ENCODE peak calls at places on chromosomes 12 and 14, in four cellular contexts. N is AG09319, J is NAMALWA, B is cerebellum. W is an unnamed sample.

GRCh38 chr12:123126294-123127144 is 24.4 kb downstream of the PITPNM2 start:
- DNase-seq in J (no peak), N (peak), B (no peak), W (no peak)

GRCh38 chr14:76261371-76261811 is 109.7 kb downstream of the GPATCH2L start:
- DNase-seq in N (no peak), B (no peak), J (no peak), W (no peak)

GRCh38 chr12:124567035-124567672 is at the start of gene NCOR2:
- DNase-seq in N (no peak), B (no peak), J (peak), W (peak)

GRCh38 chr14:94612174-94612573 is at the start of gene SERPINA3:
- DNase-seq in N (no peak), J (no peak), B (peak), W (no peak)

GRCh38 chr12:26077915-26078314 is 46.9 kb downstream of the BHLHE41 start:
- DNase-seq in J (no peak), N (no peak), B (no peak), W (no peak)

GRCh38 chr14:94598816-94599655 is 13.2 kb upstream of the SERPINA3 start:
- DNase-seq in J (no peak), N (peak), B (peak), W (no peak)

GRCh38 chr12:12376636-12377448 is 20.0 kb downstream of the BORCS5 start:
- DNase-seq in B (peak), N (peak), J (peak), W (peak)

GRCh38 chr14:104393199-104393897 is 186.2 kb upstream of the C14orf180 start:
- DNase-seq in B (no peak), N (no peak), J (no peak), W (peak)

GRCh38 chr14:68734231-68734732 is 58.6 kb downstream of the ZFP36L1 start:
- DNase-seq in N (no peak), J (no peak), B (no peak), W (no peak)

GRCh38 chr14:59359451-59360124 is 105.6 kb downstream of the GPR135 start:
- DNase-seq in J (peak), N (no peak), B (no peak), W (peak)

GRCh38 chr14:49303952-49304516 is 282.1 kb downstream of the RPS29 start:
- DNase-seq in N (no peak), B (peak), J (peak), W (peak)

GRCh38 chr12:71730936-71731335 is 23.7 kb upstream of the RAB21 start:
- DNase-seq in J (no peak), B (no peak), N (no peak), W (peak)

GRCh38 chr12:55927588-55928502 is at the start of gene PYM1:
- DNase-seq in J (peak), N (no peak), B (peak), W (peak)

GRCh38 chr14:84826349-84826748 is 703.6 kb upstream of the FLRT2 start:
- DNase-seq in J (no peak), N (no peak), B (no peak), W (no peak)

GRCh38 chr12:109544955-109545531 is 28.3 kb downstream of the MMAB start:
- DNase-seq in J (no peak), N (no peak), B (no peak), W (no peak)

GRCh38 chr14:98112211-98112780 is 1159.7 kb downstream of the BCL11B start:
- DNase-seq in J (no peak), B (no peak), N (no peak), W (no peak)

GRCh38 chr12:124752437-124753229 is 111.0 kb downstream of the SCARB1 start:
- DNase-seq in N (no peak), B (peak), J (no peak), W (peak)

GRCh38 chr14:54881235-54881760 is 21.3 kb downstream of the GCH1 start:
- DNase-seq in B (no peak), J (peak), N (no peak), W (peak)

GRCh38 chr12:15320881-15321280 is 1.4 kb upstream of the PTPRO start:
- DNase-seq in J (no peak), B (no peak), N (no peak), W (no peak)

GRCh38 chr14:62162998-62163589 is 400.9 kb downstream of the SNAPC1 start:
- DNase-seq in N (peak), B (peak), J (peak), W (peak)

GRCh38 chr12:76920182-76921014 is 41.6 kb upstream of the CSRP2 start:
- DNase-seq in B (no peak), N (no peak), J (no peak), W (no peak)

GRCh38 chr12:114993202-114993601 is 309.2 kb upstream of the TBX3 start:
- DNase-seq in J (no peak), B (no peak), N (no peak), W (no peak)

GRCh38 chr14:57609313-57609712 is 115.7 kb upstream of the CCDC198 start:
- DNase-seq in N (no peak), J (no peak), B (no peak), W (no peak)

GRCh38 chr12:109881752-109882151 is 1.4 kb upstream of the GLTP start:
- DNase-seq in B (no peak), J (no peak), N (no peak), W (no peak)

GRCh38 chr14:22883191-22883976 is at the start of gene REM2:
- DNase-seq in N (no peak), J (no peak), B (peak), W (no peak)

GRCh38 chr12:92702754-92703679 is at the start of gene PLEKHG7:
- DNase-seq in B (no peak), J (peak), N (no peak), W (peak)

GRCh38 chr12:63163542-63163941 is 12.5 kb upstream of the AVPR1A start:
- DNase-seq in B (no peak), J (no peak), N (no peak), W (no peak)

GRCh38 chr12:48029811-48030650 is 25.8 kb upstream of the COL2A1 start:
- DNase-seq in N (no peak), J (no peak), B (no peak), W (no peak)

GRCh38 chr14:99262977-99263448 is 9.0 kb downstream of the BCL11B start:
- DNase-seq in J (no peak), N (no peak), B (no peak), W (no peak)

GRCh38 chr12:25958254-25959068 is at the start of gene RASSF8:
- DNase-seq in B (peak), J (peak), N (peak), W (peak)

GRCh38 chr14:104221636-104222375 is 83.4 kb downstream of the KIF26A start:
- DNase-seq in J (no peak), B (no peak), N (no peak), W (no peak)

GRCh38 chr12:77888611-77889010 is 57.9 kb downstream of the NAV3 start:
- DNase-seq in N (no peak), B (no peak), J (no peak), W (no peak)

GRCh38 chr12:1013618-1014489 is 22.8 kb downstream of the ERC1 start:
- DNase-seq in N (no peak), J (no peak), B (no peak), W (no peak)

GRCh38 chr12:5768171-5768879 is 176.7 kb downstream of the ANO2 start:
- DNase-seq in N (no peak), J (no peak), B (no peak), W (no peak)

GRCh38 chr14:90060312-90060964 is 1.4 kb upstream of the KCNK13 start:
- DNase-seq in J (no peak), N (no peak), B (peak), W (peak)

GRCh38 chr12:81347404-81347803 is 269.5 kb downstream of the ACSS3 start:
- DNase-seq in N (no peak), J (no peak), B (no peak), W (no peak)

GRCh38 chr14:51855234-51855633 is 5.2 kb upstream of the GNG2 start:
- DNase-seq in J (no peak), N (no peak), B (no peak), W (no peak)

GRCh38 chr14:31124197-31124596 is 83.4 kb downstream of the HECTD1 start:
- DNase-seq in J (no peak), B (no peak), N (no peak), W (no peak)

GRCh38 chr12:105485926-105486325 is 155.4 kb downstream of the C12orf75 start:
- DNase-seq in J (no peak), N (no peak), B (no peak), W (no peak)

GRCh38 chr12:85092814-85093370 is 56.7 kb downstream of the LRRIQ1 start:
- DNase-seq in N (no peak), J (no peak), B (no peak), W (no peak)